ENCODE peak calls at places on chromosomes 1 and 21, in nine cellular contexts. O is MM.1S, A is left ventricle myocardium inferior, D is brain microvascular endothelial cell, N is right atrium auricular region, U is lower lobe of right lung, B is cardiac muscle cell, M is tibial nerve, K is lung. W is an unnamed sample.

GRCh38 chr1:41698916-41699860 is 214.7 kb upstream of the EDN2 start:
- DNase-seq in D (no peak), B (no peak), M (no peak), A (no peak), U (no peak), K (no peak), N (no peak), O (peak), W (no peak)

GRCh38 chr1:113391643-113392271 is 1.4 kb downstream of the MAGI3 start:
- DNase-seq in U (no peak), A (no peak), K (no peak), M (no peak), D (no peak), O (peak), N (no peak), B (no peak), W (no peak)

GRCh38 chr1:27446491-27447020 is 43.4 kb downstream of the WASF2 start:
- DNase-seq in U (no peak), D (no peak), O (no peak), B (no peak), M (no peak), A (no peak), K (no peak), N (no peak), W (no peak)

GRCh38 chr1:51643362-51643761 is 26.5 kb downstream of the OSBPL9 start:
- DNase-seq in O (no peak), M (no peak), K (no peak), D (no peak), U (no peak), N (no peak), B (no peak), A (no peak), W (no peak)

GRCh38 chr1:205536759-205537361 is 32.4 kb downstream of the CDK18 start:
- DNase-seq in B (no peak), O (no peak), U (peak), M (no peak), A (no peak), N (no peak), D (no peak), K (no peak), W (no peak)

GRCh38 chr1:201022824-201023516 is 544 bp downstream of the KIF21B start:
- DNase-seq in M (no peak), U (peak), O (peak), D (no peak), B (no peak), N (no peak), A (no peak), K (no peak), W (no peak)

GRCh38 chr1:217188280-217189235 is 442.3 kb downstream of the GPATCH2 start:
- DNase-seq in O (no peak), B (peak), U (no peak), N (no peak), K (no peak), A (no peak), D (no peak), M (no peak), W (no peak)

GRCh38 chr1:234750922-234751595 is 141.1 kb upstream of the IRF2BP2 start:
- DNase-seq in K (no peak), A (no peak), D (no peak), N (no peak), U (no peak), O (no peak), M (no peak), B (no peak), W (no peak)

GRCh38 chr1:27726173-27726793 is 522 bp downstream of the FAM76A start:
- DNase-seq in M (peak), U (peak), B (peak), A (peak), K (peak), O (peak), N (peak), D (peak), W (no peak)

GRCh38 chr1:163561570-163562295 is 240.0 kb downstream of the NUF2 start:
- DNase-seq in O (peak), M (no peak), D (no peak), B (peak), A (no peak), K (no peak), U (no peak), N (no peak), W (peak)

GRCh38 chr1:96519851-96520281 is 201.7 kb upstream of the PTBP2 start:
- DNase-seq in A (no peak), N (no peak), U (no peak), K (no peak), B (no peak), D (no peak), M (no peak), O (no peak), W (no peak)

GRCh38 chr1:26771643-26772321 is 16.0 kb upstream of the PIGV start:
- DNase-seq in N (peak), O (no peak), A (no peak), B (peak), U (no peak), K (peak), M (no peak), D (peak), W (no peak)

GRCh38 chr1:167904641-167905040 is 9.3 kb downstream of the ADCY10 start:
- DNase-seq in D (peak), K (no peak), B (peak), A (no peak), U (no peak), O (no peak), N (no peak), M (no peak), W (no peak)

GRCh38 chr1:91621907-91622306 is 121.3 kb downstream of the CDC7 start:
- DNase-seq in O (no peak), K (no peak), A (no peak), D (no peak), M (no peak), N (no peak), U (no peak), B (peak), W (no peak)

GRCh38 chr1:5994713-5995621 is 2.7 kb upstream of the NPHP4 start:
- DNase-seq in K (no peak), U (peak), B (no peak), M (no peak), O (peak), N (no peak), A (peak), D (no peak), W (no peak)

GRCh38 chr21:46110499-46111192 is 12.7 kb downstream of the COL6A2 start:
- DNase-seq in K (peak), D (no peak), N (peak), A (peak), B (no peak), U (peak), M (peak), O (no peak), W (no peak)

GRCh38 chr1:179251675-179252074 is 22.2 kb upstream of the ABL2 start:
- DNase-seq in B (peak), O (no peak), N (no peak), M (no peak), A (no peak), U (no peak), K (no peak), D (peak), W (no peak)

GRCh38 chr1:111735858-111736544 is 3.2 kb downstream of the INKA2 start:
- DNase-seq in U (no peak), K (no peak), A (no peak), D (no peak), M (no peak), O (no peak), B (no peak), N (peak), W (no peak)

GRCh38 chr1:33132549-33132948 is 49.3 kb downstream of the TRIM62 start:
- DNase-seq in U (no peak), K (no peak), D (no peak), B (no peak), N (no peak), O (no peak), A (no peak), M (no peak), W (no peak)

GRCh38 chr1:110829955-110830553 is 42.9 kb upstream of the CD53 start:
- DNase-seq in K (no peak), B (peak), O (peak), A (no peak), D (no peak), N (no peak), M (no peak), U (no peak), W (peak)

GRCh38 chr1:1264868-1265272 is 8.8 kb downstream of the UBE2J2 start:
- DNase-seq in K (no peak), U (no peak), O (no peak), B (peak), D (peak), M (no peak), N (no peak), A (no peak), W (no peak)

GRCh38 chr1:173329747-173330146 is 122.6 kb upstream of the TNFSF4 start:
- DNase-seq in U (no peak), M (no peak), A (no peak), O (no peak), B (peak), N (no peak), K (no peak), D (peak), W (no peak)

GRCh38 chr1:21308847-21309652 is 18.8 kb upstream of the ECE1 start:
- DNase-seq in K (no peak), O (no peak), N (no peak), A (no peak), U (no peak), D (no peak), B (no peak), M (no peak), W (no peak)

GRCh38 chr1:36352910-36353878 is 29.7 kb upstream of the EVA1B start:
- DNase-seq in D (peak), K (no peak), U (no peak), B (peak), N (no peak), M (no peak), O (no peak), A (no peak), W (no peak)

GRCh38 chr1:169809370-169810095 is 14.8 kb upstream of the METTL18 start:
- DNase-seq in A (no peak), B (peak), N (no peak), O (peak), U (no peak), K (no peak), D (peak), M (peak), W (no peak)

GRCh38 chr1:180586671-180587155 is 27.9 kb downstream of the OVAAL start:
- DNase-seq in B (peak), K (no peak), N (no peak), O (no peak), M (no peak), A (no peak), D (peak), U (no peak), W (no peak)

GRCh38 chr1:47230692-47231313 is 1.2 kb downstream of the TAL1 start:
- DNase-seq in N (no peak), A (no peak), D (no peak), K (no peak), B (peak), O (no peak), U (no peak), M (no peak), W (no peak)

GRCh38 chr1:89130716-89131115 is 4.8 kb upstream of the GBP2 start:
- DNase-seq in N (no peak), K (no peak), M (no peak), O (no peak), A (no peak), D (no peak), U (no peak), B (peak), W (no peak)

GRCh38 chr21:36464590-36464989 is 15.3 kb downstream of the CLDN14 start:
- DNase-seq in B (no peak), O (no peak), N (no peak), M (no peak), U (no peak), A (no peak), K (no peak), D (no peak), W (no peak)

GRCh38 chr1:154962238-154962678 is 676 bp upstream of the PYGO2 start:
- DNase-seq in K (no peak), M (peak), D (no peak), U (peak), B (peak), O (peak), N (no peak), A (no peak), W (no peak)

GRCh38 chr1:161115132-161115711 is 2.6 kb downstream of the PFDN2 start:
- DNase-seq in B (peak), U (no peak), K (no peak), M (no peak), N (no peak), O (no peak), A (no peak), D (peak), W (no peak)

GRCh38 chr1:211741799-211742198 is 66.4 kb upstream of the NEK2 start:
- DNase-seq in K (no peak), M (no peak), B (no peak), U (no peak), O (no peak), A (no peak), D (no peak), N (no peak), W (no peak)

GRCh38 chr1:211742272-211742671 is 66.9 kb upstream of the NEK2 start:
- DNase-seq in O (no peak), D (no peak), N (no peak), U (no peak), K (no peak), A (no peak), B (no peak), M (no peak), W (no peak)

GRCh38 chr1:211741116-211741515 is 65.7 kb upstream of the NEK2 start:
- DNase-seq in O (no peak), A (no peak), M (no peak), U (no peak), B (peak), K (no peak), D (no peak), N (no peak), W (no peak)

GRCh38 chr1:211739671-211740411 is 64.4 kb upstream of the NEK2 start:
- DNase-seq in O (peak), A (no peak), B (no peak), N (no peak), M (no peak), U (no peak), K (no peak), D (no peak), W (no peak)

DNA sequence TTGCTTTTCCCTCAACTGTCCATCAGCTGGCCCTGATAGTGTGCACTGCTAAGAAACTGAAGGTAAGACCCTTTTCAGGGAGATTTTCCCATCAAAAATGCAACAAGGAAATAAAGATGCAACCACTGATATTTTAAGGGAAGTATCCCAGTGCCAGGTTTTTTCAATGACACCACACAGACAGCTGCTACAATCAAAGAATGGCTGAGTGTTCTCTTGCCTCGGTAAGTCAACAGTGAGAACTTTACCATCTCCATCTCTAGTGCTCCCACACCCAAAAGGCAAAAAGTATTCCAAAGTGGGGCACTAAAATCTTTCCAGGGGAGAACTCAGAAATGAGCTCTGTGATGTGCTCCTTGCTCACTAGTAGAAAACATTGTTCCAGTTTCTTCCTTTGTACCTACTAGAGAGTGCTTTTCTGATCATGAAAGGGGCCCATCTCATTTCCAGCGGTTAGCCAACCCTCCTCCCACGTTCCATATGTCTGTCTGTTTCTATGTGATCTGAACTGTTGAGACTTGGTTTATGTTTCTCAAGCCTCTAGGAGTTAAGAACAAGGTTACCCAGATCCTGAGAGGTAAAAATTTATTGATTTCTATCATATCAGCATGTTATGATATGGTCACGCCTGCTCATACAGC is 67.6 kb upstream of the NEK2 start:
- DNase-seq in U (no peak), A (no peak), B (no peak), K (no peak), D (no peak), N (no peak), O (no peak), M (no peak), W (no peak)
- H3K27ac ChIP-seq in U (no peak), A (no peak), B (no peak), K (no peak), D (no peak), N (no peak), O (no peak), M (no peak), W (no peak)

GRCh38 chr21:24428539-24429186 is 1178.6 kb downstream of the MRPL39 start:
- DNase-seq in A (no peak), U (no peak), B (no peak), O (peak), D (no peak), M (no peak), K (no peak), N (no peak), W (no peak)
- H3K4me3 ChIP-seq in A (peak), U (peak), B (no peak), O (peak), D (no peak), M (no peak), K (no peak), N (no peak), W (no peak)

GRCh38 chr1:204113900-204114299 is 37.9 kb downstream of the ETNK2 start:
- DNase-seq in N (no peak), B (no peak), D (no peak), A (no peak), M (no peak), O (no peak), K (no peak), U (no peak), W (no peak)

GRCh38 chr1:204110894-204111633 is 38.1 kb downstream of the SOX13 start:
- DNase-seq in B (no peak), D (no peak), K (no peak), M (no peak), A (no peak), U (no peak), N (no peak), O (no peak), W (no peak)

GRCh38 chr1:204114606-204115005 is 37.2 kb downstream of the ETNK2 start:
- DNase-seq in K (no peak), O (no peak), U (no peak), N (no peak), M (no peak), A (no peak), B (no peak), D (no peak), W (no peak)

GRCh38 chr1:204115128-204115527 is 36.7 kb downstream of the ETNK2 start:
- DNase-seq in O (no peak), K (no peak), M (no peak), D (no peak), B (no peak), U (no peak), A (no peak), N (no peak), W (no peak)

GRCh38 chr1:204112876-204113730 is 38.7 kb downstream of the ETNK2 start:
- DNase-seq in D (no peak), B (no peak), K (no peak), N (no peak), A (no peak), U (no peak), M (no peak), O (no peak), W (no peak)
- H3K27ac ChIP-seq in D (no peak), B (no peak), K (no peak), N (no peak), A (no peak), U (no peak), M (no peak), O (no peak), W (no peak)

DNA sequence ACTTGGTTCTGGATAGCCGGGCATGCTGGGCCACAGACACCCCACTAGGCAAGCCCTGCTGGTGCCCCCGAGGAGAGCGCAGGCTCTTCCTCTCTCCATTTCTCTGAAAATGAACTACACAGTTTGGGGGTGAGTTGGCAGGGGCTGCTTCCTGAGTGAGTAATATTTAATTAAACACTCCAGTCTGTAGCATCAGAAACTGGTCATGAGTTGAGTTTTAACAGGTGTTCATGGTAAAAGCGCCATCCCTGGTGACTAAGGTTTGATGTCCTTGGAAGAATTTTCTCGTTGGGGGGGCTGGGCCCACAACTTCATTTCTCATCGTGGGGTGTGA is 1.7 kb downstream of the SPSB1 start:
- DNase-seq in K (no peak), U (no peak), O (no peak), D (peak), N (no peak), B (peak), A (no peak), M (no peak), W (no peak)
- H3K4me3 ChIP-seq in K (peak), U (peak), O (peak), D (peak), N (peak), B (no peak), A (peak), M (peak), W (no peak)

GRCh38 chr1:93749894-93750301 is 68.3 kb upstream of the BCAR3 start:
- DNase-seq in B (peak), O (peak), M (no peak), K (peak), A (no peak), N (no peak), D (no peak), U (no peak), W (no peak)

GRCh38 chr1:93746423-93746822 is 64.8 kb upstream of the BCAR3 start:
- DNase-seq in D (no peak), M (no peak), A (no peak), O (no peak), U (no peak), B (no peak), K (no peak), N (no peak), W (no peak)

GRCh38 chr1:93750946-93751345 is 69.3 kb upstream of the BCAR3 start:
- DNase-seq in K (no peak), O (no peak), M (no peak), D (no peak), N (no peak), A (no peak), U (no peak), B (no peak), W (no peak)

GRCh38 chr1:93751391-93752250 is 70.0 kb upstream of the BCAR3 start:
- DNase-seq in D (no peak), N (no peak), O (no peak), K (no peak), U (no peak), M (no peak), B (no peak), A (peak), W (no peak)

GRCh38 chr1:93749487-93749886 is 67.8 kb upstream of the BCAR3 start:
- DNase-seq in N (no peak), O (no peak), B (no peak), A (no peak), U (no peak), K (no peak), D (no peak), M (no peak), W (no peak)
- H3K27ac ChIP-seq in N (no peak), O (no peak), B (no peak), A (no peak), U (peak), K (no peak), D (no peak), M (no peak), W (no peak)

W was measured in iPS DF 6.9.